ENCODE peak calls at places on chromosomes 4 and X, in four cellular contexts. U, Y, D and O are unnamed samples.

GRCh38 chrX:68829594-68830485 is 1.0 kb downstream of the EFNB1 start:
- DNase-seq in U (peak; percentile 36), Y (no peak), D (no peak), O (no peak)

GRCh38 chrX:128754130-128754529 is 701.9 kb upstream of the ACTRT1 start:
- DNase-seq in U (no peak), Y (no peak), D (no peak), O (no peak)

GRCh38 chr4:56671860-56672259 is 9.2 kb downstream of the HOPX start:
- DNase-seq in U (no peak), Y (no peak), D (no peak), O (no peak)

GRCh38 chr4:112855058-112855457 is 194.4 kb upstream of the ANK2 start:
- DNase-seq in U (no peak), Y (no peak), D (no peak), O (no peak)

GRCh38 chr4:76310683-76311082 is 4.2 kb downstream of the STBD1 start:
- DNase-seq in U (no peak), Y (no peak), D (no peak), O (no peak)

GRCh38 chr4:114200026-114200425 is 220.6 kb upstream of the ARSJ start:
- DNase-seq in U (no peak), Y (no peak), D (no peak), O (no peak)

GRCh38 chr4:61994036-61994435 is 793.9 kb downstream of the ADGRL3 start:
- DNase-seq in U (no peak), Y (no peak), D (no peak), O (no peak)

GRCh38 chr4:128837198-128837597 is 27.7 kb downstream of the JADE1 start:
- DNase-seq in U (no peak), Y (no peak), D (no peak), O (no peak)

GRCh38 chr4:186105721-186106335 is 1.3 kb downstream of the FAM149A start:
- DNase-seq in U (no peak), Y (no peak), D (no peak), O (no peak)

GRCh38 chr4:168981460-168981859 is 28.6 kb downstream of the CBR4 start:
- DNase-seq in U (peak; percentile 14), Y (no peak), D (no peak), O (no peak)
- H3K9me3 ChIP-seq in U (no peaks in the 10 kb centered on the region), Y (no peaks in the 10 kb centered on the region), D (no peaks in the 10 kb centered on the region), O (peaks cover 10% of the 10 kb centered on the region)

GRCh38 chr4:49221209-49221608 is 235.1 kb downstream of the CWH43 start:
- DNase-seq in U (no peak), Y (no peak), D (no peak), O (no peak)

DNA sequence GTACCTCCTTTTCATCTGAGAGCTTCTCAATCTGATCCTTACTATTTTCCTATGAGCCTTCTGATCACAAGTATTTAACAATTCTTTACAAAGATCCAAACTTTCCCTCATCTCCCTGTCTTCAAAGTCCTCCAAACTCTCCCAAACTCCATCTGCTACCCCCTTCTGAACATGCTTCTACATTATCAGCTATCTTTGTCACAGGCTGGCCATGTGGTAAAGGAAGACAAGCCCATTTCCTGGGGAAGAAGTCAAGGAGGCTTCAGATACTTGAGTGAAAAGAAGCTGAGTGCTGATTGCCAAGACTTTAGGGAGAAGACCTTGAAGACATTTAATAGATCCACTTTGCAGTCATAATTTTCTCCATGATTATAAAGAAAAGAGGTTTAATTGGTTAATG is 231.4 kb downstream of the CWH43 start:
- DNase-seq in U (no peak), Y (no peak), D (no peak), O (no peak)
- H3K9me3 ChIP-seq in U (peaks cover 11% of the 10 kb centered on the region), Y (no peaks in the 10 kb centered on the region), D (no peaks in the 10 kb centered on the region), O (peaks cover 4% of the 10 kb centered on the region)

GRCh38 chrX:66023726-66024467 is 16.0 kb downstream of the VSIG4 start:
- DNase-seq in U (no peak), Y (no peak), D (no peak), O (no peak)
- H3K9me3 ChIP-seq in U (no peaks in the 10 kb centered on the region), Y (no peaks in the 10 kb centered on the region), D (no peaks in the 10 kb centered on the region), O (no peaks in the 10 kb centered on the region)

GRCh38 chrX:55919367-55920221 is 202.0 kb downstream of the RRAGB start:
- DNase-seq in U (no peak), Y (no peak), D (no peak), O (no peak)
- H3K9me3 ChIP-seq in U (no peaks in the 10 kb centered on the region), Y (no peaks in the 10 kb centered on the region), D (no peaks in the 10 kb centered on the region), O (no peaks in the 10 kb centered on the region)

GRCh38 chr4:138798404-138798803 is 217.2 kb upstream of the NOCT start:
- DNase-seq in U (no peak), Y (no peak), D (no peak), O (no peak)
- H3K9me3 ChIP-seq in U (no peaks in the 10 kb centered on the region), Y (no peaks in the 10 kb centered on the region), D (no peaks in the 10 kb centered on the region), O (no peaks in the 10 kb centered on the region)

DNA sequence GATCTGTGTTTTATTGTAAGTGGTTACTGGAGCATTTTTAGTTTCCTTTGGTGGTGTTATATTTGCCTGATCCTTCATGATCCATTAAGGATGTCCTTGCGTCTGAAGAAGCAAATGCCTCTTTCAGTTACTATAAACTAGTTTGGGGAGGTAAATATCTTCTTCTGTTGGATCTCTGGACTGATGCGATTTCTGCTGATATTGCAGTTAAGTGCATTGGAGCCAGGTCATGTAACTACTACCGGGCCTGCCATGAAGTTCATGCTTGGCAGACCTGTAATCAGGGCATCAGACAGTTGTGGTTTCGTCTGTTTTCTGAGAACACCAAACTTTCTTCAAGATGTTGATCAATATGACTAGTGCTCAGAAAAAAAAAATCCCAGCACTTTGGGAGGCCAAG is 22.9 kb downstream of the ZNF718 start:
- DNase-seq in U (no peak), Y (no peak), D (no peak), O (no peak)
- H3K9me3 ChIP-seq in U (no peaks in the 10 kb centered on the region), Y (no peaks in the 10 kb centered on the region), D (peaks cover 42% of the 10 kb centered on the region), O (peaks cover 34% of the 10 kb centered on the region)

DNA sequence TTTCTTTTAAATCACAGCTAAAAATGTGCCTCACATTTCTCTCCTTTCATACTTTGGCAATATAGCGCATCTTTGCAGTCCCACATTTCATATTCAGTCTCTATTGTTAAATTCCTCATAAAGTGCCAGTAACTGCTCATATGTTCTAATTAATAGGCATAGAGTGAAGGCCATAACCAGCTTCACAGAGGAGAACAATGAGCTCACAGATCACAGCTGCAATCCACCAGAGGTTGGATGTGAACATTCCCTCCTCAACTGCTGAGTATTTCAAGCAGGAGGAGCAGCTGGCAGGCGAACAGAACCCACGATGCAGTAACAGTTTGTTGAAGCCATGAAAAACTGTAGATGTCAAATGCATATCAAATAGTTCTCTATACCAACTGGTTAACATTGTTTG is 2088.7 kb upstream of the AGA start:
- DNase-seq in U (no peak), Y (no peak), D (no peak), O (no peak)
- H3K9me3 ChIP-seq in U (peaks cover 2% of the 10 kb centered on the region), Y (no peaks in the 10 kb centered on the region), D (no peaks in the 10 kb centered on the region), O (peaks cover 3% of the 10 kb centered on the region)

GRCh38 chr4:18213576-18214198 is 192.1 kb upstream of the LCORL start:
- DNase-seq in U (no peak), Y (no peak), D (no peak), O (no peak)

GRCh38 chr4:18203936-18204335 is 182.4 kb upstream of the LCORL start:
- DNase-seq in U (no peak), Y (no peak), D (no peak), O (no peak)

GRCh38 chr4:18214656-18215055 is 193.1 kb upstream of the LCORL start:
- DNase-seq in U (no peak), Y (no peak), D (no peak), O (no peak)

DNA sequence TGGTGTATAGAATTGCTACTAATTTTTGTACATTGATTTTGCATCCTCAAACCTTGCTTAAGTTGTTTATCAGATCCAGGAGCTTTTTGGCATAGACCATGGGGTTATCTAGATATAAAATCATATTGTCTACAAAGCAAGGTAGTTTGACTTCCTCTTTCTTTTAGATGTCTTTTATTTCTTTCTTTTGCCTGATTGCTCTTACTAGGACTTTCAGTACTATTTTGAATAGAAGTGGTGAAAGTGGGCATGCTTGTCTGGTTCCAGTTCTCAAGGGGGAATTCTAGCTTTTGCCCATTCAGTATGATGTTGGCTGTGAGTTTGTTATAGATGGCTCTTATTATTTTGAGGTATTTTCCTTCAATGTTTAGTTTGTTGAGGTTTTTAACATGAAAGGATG is 187.9 kb upstream of the LCORL start:
- DNase-seq in U (no peak), Y (no peak), D (no peak), O (no peak)
- H3K9me3 ChIP-seq in U (no peaks in the 10 kb centered on the region), Y (no peaks in the 10 kb centered on the region), D (no peaks in the 10 kb centered on the region), O (no peaks in the 10 kb centered on the region)